ENCODE peak calls at places on chromosomes 16 and 17, in six cellular contexts. One of them, this sample, is unnamed.

GRCh38 chr17:28384281-28385036 is 13.0 kb downstream of the SARM1 start:
- DNase-seq in testis: peak; percentile 51
- DNase-seq in adrenal gland: peak; percentile 42
- DNase-seq in prostate gland: peak; percentile 71
- DNase-seq in HCT116: no peak
- DNase-seq in GM12878: no peak
- DNase-seq in this sample: peak; percentile 93

GRCh38 chr16:71896688-71897368 is 1.5 kb downstream of the IST1 start:
- DNase-seq in testis: no peak
- DNase-seq in prostate gland: no peak
- DNase-seq in HCT116: no peak
- DNase-seq in GM12878: no peak
- DNase-seq in adrenal gland: no peak
- DNase-seq in this sample: no peak

GRCh38 chr17:34220045-34220775 is 34.9 kb upstream of the CCL2 start:
- DNase-seq in testis: no peak
- DNase-seq in prostate gland: no peak
- DNase-seq in adrenal gland: no peak
- DNase-seq in HCT116: no peak
- DNase-seq in GM12878: no peak
- DNase-seq in this sample: no peak

GRCh38 chr16:80066805-80067580 is 466.5 kb upstream of the MAF start:
- DNase-seq in GM12878: no peak
- DNase-seq in testis: no peak
- DNase-seq in HCT116: no peak
- DNase-seq in prostate gland: no peak
- DNase-seq in adrenal gland: no peak
- DNase-seq in this sample: no peak

GRCh38 chr17:36849871-36850348 is 87.4 kb upstream of the LHX1 start:
- DNase-seq in adrenal gland: no peak
- DNase-seq in GM12878: peak; percentile 49
- DNase-seq in HCT116: peak; percentile 51
- DNase-seq in testis: no peak
- DNase-seq in prostate gland: no peak
- DNase-seq in this sample: no peak

GRCh38 chr16:1825864-1826690 is 548 bp downstream of the HAGH start:
- DNase-seq in GM12878: no peak
- DNase-seq in HCT116: no peak
- DNase-seq in adrenal gland: peak; percentile 77
- DNase-seq in testis: no peak
- DNase-seq in prostate gland: no peak
- DNase-seq in this sample: peak; percentile 65

GRCh38 chr17:51298508-51299371 is 38.4 kb downstream of the UTP18 start:
- DNase-seq in GM12878: no peak
- DNase-seq in prostate gland: no peak
- DNase-seq in testis: no peak
- DNase-seq in HCT116: peak; percentile 51
- DNase-seq in adrenal gland: peak; percentile 11
- DNase-seq in this sample: peak; percentile 14

GRCh38 chr17:34542700-34543336 is 36.6 kb upstream of the TMEM132E start:
- DNase-seq in prostate gland: peak; percentile 13
- DNase-seq in HCT116: no peak
- DNase-seq in adrenal gland: peak; percentile 40
- DNase-seq in GM12878: no peak
- DNase-seq in testis: peak; percentile 83
- DNase-seq in this sample: no peak

GRCh38 chr17:70896843-70897242 is 727.5 kb downstream of the KCNJ2 start:
- DNase-seq in HCT116: no peak
- DNase-seq in testis: no peak
- DNase-seq in GM12878: no peak
- DNase-seq in prostate gland: no peak
- DNase-seq in adrenal gland: no peak
- DNase-seq in this sample: no peak

GRCh38 chr17:81912441-81913309 is 1.5 kb upstream of the PCYT2 start:
- DNase-seq in adrenal gland: no peak
- DNase-seq in testis: no peak
- DNase-seq in HCT116: peak; percentile 81
- DNase-seq in prostate gland: no peak
- DNase-seq in GM12878: no peak
- DNase-seq in this sample: no peak

GRCh38 chr17:81914103-81914850 is 3.1 kb upstream of the PCYT2 start:
- DNase-seq in adrenal gland: no peak
- DNase-seq in GM12878: no peak
- DNase-seq in testis: no peak
- DNase-seq in prostate gland: no peak
- DNase-seq in HCT116: no peak
- DNase-seq in this sample: no peak

GRCh38 chr17:81915331-81915730 is 2.6 kb downstream of the SIRT7 start:
- DNase-seq in GM12878: no peak
- DNase-seq in prostate gland: no peak
- DNase-seq in adrenal gland: no peak
- DNase-seq in testis: no peak
- DNase-seq in HCT116: no peak
- DNase-seq in this sample: no peak

GRCh38 chr17:81911969-81912368 is 770 bp upstream of the PCYT2 start:
- DNase-seq in testis: no peak
- DNase-seq in prostate gland: no peak
- DNase-seq in GM12878: no peak
- DNase-seq in adrenal gland: no peak
- DNase-seq in HCT116: no peak
- DNase-seq in this sample: no peak

GRCh38 chr17:81913394-81914102 is 2.3 kb upstream of the PCYT2 start:
- DNase-seq in GM12878: no peak
- DNase-seq in testis: no peak
- DNase-seq in HCT116: no peak
- DNase-seq in adrenal gland: no peak
- DNase-seq in prostate gland: no peak
- DNase-seq in this sample: no peak
- TF ChIP-seq POLR2A in GM12878: no peak
- TF ChIP-seq POLR2A in testis: no peak
- TF ChIP-seq POLR2A in HCT116: no peak
- TF ChIP-seq POLR2A in adrenal gland: no peak
- TF ChIP-seq POLR2A in prostate gland: no peak
- TF ChIP-seq POLR2A in this sample: no peak

DNA sequence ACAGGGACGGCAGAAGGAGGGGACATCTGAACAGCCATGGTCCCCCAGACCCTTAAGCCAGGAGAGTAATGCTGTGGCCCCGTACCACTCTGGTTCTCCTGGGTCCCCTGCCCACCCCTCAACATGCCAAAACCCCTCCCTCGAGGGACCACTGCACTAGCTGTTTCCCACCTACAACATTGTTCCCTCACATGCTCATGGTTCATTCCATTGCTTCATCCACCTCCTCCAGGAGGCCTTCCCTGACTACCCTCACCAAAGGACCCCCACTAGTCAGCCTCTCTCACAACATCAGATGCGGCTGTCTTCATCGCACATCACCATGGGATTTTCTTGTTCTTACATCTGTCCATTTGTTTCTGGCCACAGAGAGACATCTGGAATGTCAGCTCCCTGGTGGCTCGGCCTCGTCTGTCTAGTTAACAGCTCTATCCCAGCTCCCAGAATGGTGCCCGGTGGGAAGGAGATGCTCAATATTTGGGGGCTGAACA is 1.7 kb downstream of the DOK4 start:
- DNase-seq in HCT116: no peak
- DNase-seq in prostate gland: no peak
- DNase-seq in adrenal gland: no peak
- DNase-seq in GM12878: no peak
- DNase-seq in testis: no peak
- DNase-seq in this sample: no peak
- H3K36me3 ChIP-seq in HCT116: no peaks in the 10 kb centered on the region
- H3K36me3 ChIP-seq in prostate gland: no peaks in the 10 kb centered on the region
- H3K36me3 ChIP-seq in adrenal gland: no peaks in the 10 kb centered on the region
- H3K36me3 ChIP-seq in GM12878: no peaks in the 10 kb centered on the region
- H3K36me3 ChIP-seq in testis: no peaks in the 10 kb centered on the region
- H3K36me3 ChIP-seq in this sample: no peaks in the 10 kb centered on the region

DNA sequence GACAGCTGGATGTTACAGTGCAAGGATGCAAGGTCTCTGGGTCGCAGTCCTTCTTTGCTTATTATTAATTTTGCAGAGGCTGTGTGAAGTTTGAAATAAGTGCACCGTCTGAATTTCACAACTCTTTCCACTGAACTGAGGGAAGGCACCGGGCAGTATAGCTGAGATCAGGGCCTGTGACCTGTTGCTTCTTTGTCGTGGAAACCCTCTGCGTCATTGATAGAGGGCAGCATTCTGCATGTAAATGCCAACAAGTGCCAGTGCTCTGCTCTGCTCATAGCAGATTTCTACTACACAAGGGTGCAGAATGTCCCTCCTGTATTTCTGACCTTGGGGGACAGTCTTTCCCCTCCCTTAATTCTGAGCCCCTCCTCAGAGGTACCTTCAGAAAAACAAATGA is 26.0 kb downstream of the CD300LF start:
- DNase-seq in testis: no peak
- DNase-seq in HCT116: no peak
- DNase-seq in prostate gland: no peak
- DNase-seq in adrenal gland: no peak
- DNase-seq in GM12878: no peak
- DNase-seq in this sample: no peak
- TF ChIP-seq CTCF in testis: no peak
- TF ChIP-seq CTCF in HCT116: no peak
- TF ChIP-seq CTCF in prostate gland: no peak
- TF ChIP-seq CTCF in adrenal gland: no peak
- TF ChIP-seq CTCF in GM12878: no peak
- TF ChIP-seq CTCF in this sample: no peak

GRCh38 chr16:4415538-4416199 is 727 bp downstream of the CORO7 start:
- DNase-seq in adrenal gland: peak; percentile 61
- DNase-seq in testis: peak; percentile 53
- DNase-seq in prostate gland: peak; percentile 19
- DNase-seq in GM12878: no peak
- DNase-seq in HCT116: no peak
- DNase-seq in this sample: peak; percentile 66

GRCh38 chr16:4412854-4413253 is 3.5 kb downstream of the CORO7 start:
- DNase-seq in GM12878: no peak
- DNase-seq in adrenal gland: no peak
- DNase-seq in prostate gland: no peak
- DNase-seq in HCT116: no peak
- DNase-seq in testis: no peak
- DNase-seq in this sample: no peak

GRCh38 chr16:4414187-4414909 is 2.0 kb downstream of the CORO7 start:
- DNase-seq in prostate gland: no peak
- DNase-seq in adrenal gland: no peak
- DNase-seq in testis: no peak
- DNase-seq in HCT116: no peak
- DNase-seq in GM12878: peak; percentile 98
- DNase-seq in this sample: no peak

GRCh38 chr16:4419402-4419801 is 3.0 kb upstream of the CORO7 start:
- DNase-seq in testis: peak; percentile 83
- DNase-seq in prostate gland: no peak
- DNase-seq in HCT116: no peak
- DNase-seq in GM12878: no peak
- DNase-seq in adrenal gland: peak; percentile 92
- DNase-seq in this sample: no peak

GRCh38 chr16:4416200-4417032 is at the start of gene CORO7:
- DNase-seq in prostate gland: peak; percentile 96
- DNase-seq in HCT116: peak; percentile 69
- DNase-seq in testis: peak; percentile 97
- DNase-seq in GM12878: peak; percentile 76
- DNase-seq in adrenal gland: peak; percentile 96
- DNase-seq in this sample: peak; percentile 94
- TF ChIP-seq POLR2A in prostate gland: peak; percentile 63
- TF ChIP-seq POLR2A in HCT116: no peak
- TF ChIP-seq POLR2A in testis: no peak
- TF ChIP-seq POLR2A in GM12878: peak; percentile 94
- TF ChIP-seq POLR2A in adrenal gland: peak; percentile 55
- TF ChIP-seq POLR2A in this sample: peak; percentile 76

GRCh38 chr17:44942456-44942855 is 5.1 kb downstream of the KIF18B start:
- DNase-seq in GM12878: no peak
- DNase-seq in testis: no peak
- DNase-seq in HCT116: no peak
- DNase-seq in adrenal gland: no peak
- DNase-seq in prostate gland: no peak
- DNase-seq in this sample: no peak
- H3K36me3 ChIP-seq in GM12878: no peaks in the 10 kb centered on the region
- H3K36me3 ChIP-seq in testis: no peaks in the 10 kb centered on the region
- H3K36me3 ChIP-seq in HCT116: peaks cover 4% of the 10 kb centered on the region
- H3K36me3 ChIP-seq in adrenal gland: no peaks in the 10 kb centered on the region
- H3K36me3 ChIP-seq in prostate gland: no peaks in the 10 kb centered on the region
- H3K36me3 ChIP-seq in this sample: no peaks in the 10 kb centered on the region

GRCh38 chr16:57070424-57070823 is 22.0 kb upstream of the CPNE2 start:
- DNase-seq in adrenal gland: no peak
- DNase-seq in HCT116: no peak
- DNase-seq in testis: no peak
- DNase-seq in prostate gland: no peak
- DNase-seq in GM12878: no peak
- DNase-seq in this sample: no peak

GRCh38 chr16:57070986-57071540 is 21.3 kb upstream of the CPNE2 start:
- DNase-seq in GM12878: no peak
- DNase-seq in HCT116: no peak
- DNase-seq in testis: no peak
- DNase-seq in prostate gland: no peak
- DNase-seq in adrenal gland: no peak
- DNase-seq in this sample: no peak

GRCh38 chr16:57071840-57072541 is 20.4 kb upstream of the CPNE2 start:
- DNase-seq in testis: no peak
- DNase-seq in adrenal gland: no peak
- DNase-seq in prostate gland: no peak
- DNase-seq in HCT116: peak; percentile 26
- DNase-seq in GM12878: no peak
- DNase-seq in this sample: no peak

GRCh38 chr16:57069053-57069452 is 23.3 kb upstream of the CPNE2 start:
- DNase-seq in prostate gland: no peak
- DNase-seq in adrenal gland: no peak
- DNase-seq in HCT116: no peak
- DNase-seq in GM12878: no peak
- DNase-seq in testis: no peak
- DNase-seq in this sample: no peak

GRCh38 chr16:57069635-57070350 is 22.6 kb upstream of the CPNE2 start:
- DNase-seq in HCT116: no peak
- DNase-seq in testis: no peak
- DNase-seq in prostate gland: no peak
- DNase-seq in adrenal gland: no peak
- DNase-seq in GM12878: no peak
- DNase-seq in this sample: no peak
- TF ChIP-seq CTCF in HCT116: no peak
- TF ChIP-seq CTCF in testis: no peak
- TF ChIP-seq CTCF in prostate gland: no peak
- TF ChIP-seq CTCF in adrenal gland: no peak
- TF ChIP-seq CTCF in GM12878: no peak
- TF ChIP-seq CTCF in this sample: no peak

GRCh38 chr16:24734382-24734781 is 4.9 kb downstream of the TNRC6A start:
- DNase-seq in GM12878: no peak
- DNase-seq in adrenal gland: no peak
- DNase-seq in prostate gland: no peak
- DNase-seq in HCT116: no peak
- DNase-seq in testis: no peak
- DNase-seq in this sample: no peak
- TF ChIP-seq POLR2A in GM12878: no peak
- TF ChIP-seq POLR2A in adrenal gland: no peak
- TF ChIP-seq POLR2A in prostate gland: no peak
- TF ChIP-seq POLR2A in HCT116: no peak
- TF ChIP-seq POLR2A in testis: no peak
- TF ChIP-seq POLR2A in this sample: no peak